ENCODE peak calls at places on chromosomes 1 and 21, in nine cellular contexts. Q is left lung, O is neural progenitor cell, Y is lower lobe of right lung, D is stomach, K is left ventricle myocardium inferior, X is astrocyte, W is ascending aorta, V is uterus. I is an unnamed sample. For H3K9me3, the result is how much of the 10 kb centered on the place peaks cover.

GRCh38 chr21:37582613-37583012 is 216.0 kb downstream of the DYRK1A start:
- DNase-seq in V (peak), W (no peak), Y (no peak), X (peak), O (peak), K (no peak), D (no peak), Q (no peak), I (peak)

GRCh38 chr1:214634267-214634666 is 31.3 kb downstream of the CENPF start:
- DNase-seq in X (no peak), V (no peak), Y (no peak), D (no peak), Q (no peak), W (no peak), O (no peak), K (no peak), I (no peak)

GRCh38 chr1:212916395-212917133 is 33.8 kb upstream of the VASH2 start:
- DNase-seq in W (no peak), O (peak), Y (peak), V (peak), X (peak), D (peak), Q (peak), K (peak), I (no peak)

GRCh38 chr1:204842892-204843291 is 27.8 kb upstream of the NFASC start:
- DNase-seq in Q (no peak), V (no peak), O (no peak), Y (no peak), D (no peak), K (no peak), X (peak), W (no peak), I (no peak)

GRCh38 chr1:87404306-87404705 is 75.6 kb downstream of the LMO4 start:
- DNase-seq in K (no peak), Y (no peak), X (no peak), Q (no peak), W (no peak), D (no peak), O (no peak), V (no peak), I (no peak)

GRCh38 chr21:26394341-26394740 is 178.7 kb downstream of the CYYR1 start:
- DNase-seq in D (no peak), X (peak), Q (no peak), W (no peak), K (no peak), V (no peak), Y (no peak), O (no peak), I (no peak)

GRCh38 chr1:91872560-91873081 is 13.3 kb downstream of the TGFBR3 start:
- DNase-seq in Q (no peak), X (peak), K (no peak), V (no peak), O (no peak), W (no peak), Y (no peak), D (no peak), I (no peak)

GRCh38 chr1:222034790-222035189 is 292.9 kb upstream of the DUSP10 start:
- DNase-seq in X (peak), O (no peak), Q (no peak), Y (no peak), W (no peak), V (no peak), K (no peak), D (no peak), I (no peak)

GRCh38 chr1:195745170-195746009 is 862.9 kb downstream of the KCNT2 start:
- DNase-seq in X (no peak), D (no peak), Q (no peak), K (no peak), O (no peak), W (no peak), Y (no peak), V (no peak), I (no peak)

GRCh38 chr1:156608036-156608674 is 6.9 kb upstream of the GPATCH4 start:
- DNase-seq in X (peak), Y (no peak), K (no peak), O (peak), D (peak), V (peak), W (no peak), Q (no peak), I (no peak)

GRCh38 chr1:231420299-231420958 is 1.7 kb downstream of the EGLN1 start:
- DNase-seq in Q (no peak), O (peak), V (no peak), D (no peak), Y (no peak), W (no peak), K (no peak), X (peak), I (no peak)

GRCh38 chr1:978069-978834 is 3.6 kb downstream of the PERM1 start:
- DNase-seq in Q (no peak), K (no peak), Y (no peak), X (no peak), V (no peak), O (no peak), W (no peak), D (no peak), I (peak)

GRCh38 chr1:178726545-178726944 is 1.5 kb downstream of the RALGPS2 start:
- DNase-seq in Y (no peak), D (no peak), X (no peak), K (no peak), W (no peak), V (no peak), O (no peak), Q (no peak), I (no peak)

GRCh38 chr21:41927727-41928409 is 25.9 kb downstream of the C2CD2 start:
- DNase-seq in O (no peak), V (no peak), D (no peak), K (no peak), X (no peak), W (no peak), Y (no peak), Q (peak), I (no peak)

GRCh38 chr21:41926807-41927171 is 27.0 kb downstream of the C2CD2 start:
- DNase-seq in D (no peak), Y (no peak), V (no peak), W (no peak), O (no peak), Q (no peak), X (no peak), K (no peak), I (no peak)

GRCh38 chr21:41923641-41924342 is 30.0 kb downstream of the C2CD2 start:
- DNase-seq in Q (no peak), K (peak), O (no peak), V (peak), X (peak), D (no peak), W (no peak), Y (no peak), I (no peak)

GRCh38 chr21:41924355-41924754 is 29.5 kb downstream of the C2CD2 start:
- DNase-seq in Y (no peak), D (no peak), Q (no peak), K (no peak), O (no peak), X (peak), W (no peak), V (no peak), I (no peak)

GRCh38 chr21:41926068-41926806 is 27.6 kb downstream of the C2CD2 start:
- DNase-seq in Y (no peak), W (no peak), Q (peak), K (no peak), O (no peak), D (peak), V (no peak), X (peak), I (peak)
- H3K4me3 ChIP-seq in Y (peak), W (peak), Q (peak), K (peak), O (no peak), D (peak), V (peak), X (peak), I (peak)

GRCh38 chr1:73306899-73307555 is 890.9 kb downstream of the LRRIQ3 start:
- DNase-seq in D (no peak), X (no peak), K (no peak), O (no peak), W (no peak), Q (no peak), Y (no peak), V (no peak), I (no peak)
- H3K9me3 ChIP-seq in D (under half), X (under half), K (under half), O (under half), W (under half), Q (under half), Y (under half), V (under half), I (under half)

GRCh38 chr1:39637301-39637700 is 2.1 kb downstream of the HEYL start:
- DNase-seq in D (no peak), X (no peak), Q (no peak), V (no peak), K (no peak), Y (no peak), O (no peak), W (no peak), I (no peak)
- H3K4me3 ChIP-seq in D (no peak), X (no peak), Q (no peak), V (peak), K (peak), Y (peak), O (no peak), W (peak), I (no peak)

DNA sequence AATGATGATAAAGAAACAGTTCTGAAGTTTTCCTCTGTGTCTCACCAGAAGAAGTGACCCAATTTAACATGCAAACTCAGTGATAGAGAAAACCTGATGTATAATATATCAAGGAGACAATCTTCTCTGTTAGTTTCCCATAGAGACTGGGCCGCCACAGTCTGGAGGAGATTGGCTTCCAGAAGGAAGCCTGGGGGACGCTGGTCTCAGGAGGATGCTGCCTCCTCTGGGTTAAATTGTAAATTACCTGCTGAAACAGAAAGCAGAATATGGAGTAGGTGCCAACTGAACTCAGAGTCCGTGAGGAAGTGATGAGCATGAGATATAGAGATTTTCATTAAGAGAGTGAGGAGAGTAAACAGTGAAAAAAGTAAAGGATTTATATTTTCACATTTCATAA is 15.8 kb downstream of the OR14I1 start:
- DNase-seq in Q (no peak), Y (no peak), D (no peak), K (no peak), O (no peak), W (no peak), X (no peak), V (no peak), I (no peak)
- H3K9me3 ChIP-seq in Q (under half), Y (under half), D (under half), K (under half), O (under half), W (under half), X (under half), V (under half), I (under half)

DNA sequence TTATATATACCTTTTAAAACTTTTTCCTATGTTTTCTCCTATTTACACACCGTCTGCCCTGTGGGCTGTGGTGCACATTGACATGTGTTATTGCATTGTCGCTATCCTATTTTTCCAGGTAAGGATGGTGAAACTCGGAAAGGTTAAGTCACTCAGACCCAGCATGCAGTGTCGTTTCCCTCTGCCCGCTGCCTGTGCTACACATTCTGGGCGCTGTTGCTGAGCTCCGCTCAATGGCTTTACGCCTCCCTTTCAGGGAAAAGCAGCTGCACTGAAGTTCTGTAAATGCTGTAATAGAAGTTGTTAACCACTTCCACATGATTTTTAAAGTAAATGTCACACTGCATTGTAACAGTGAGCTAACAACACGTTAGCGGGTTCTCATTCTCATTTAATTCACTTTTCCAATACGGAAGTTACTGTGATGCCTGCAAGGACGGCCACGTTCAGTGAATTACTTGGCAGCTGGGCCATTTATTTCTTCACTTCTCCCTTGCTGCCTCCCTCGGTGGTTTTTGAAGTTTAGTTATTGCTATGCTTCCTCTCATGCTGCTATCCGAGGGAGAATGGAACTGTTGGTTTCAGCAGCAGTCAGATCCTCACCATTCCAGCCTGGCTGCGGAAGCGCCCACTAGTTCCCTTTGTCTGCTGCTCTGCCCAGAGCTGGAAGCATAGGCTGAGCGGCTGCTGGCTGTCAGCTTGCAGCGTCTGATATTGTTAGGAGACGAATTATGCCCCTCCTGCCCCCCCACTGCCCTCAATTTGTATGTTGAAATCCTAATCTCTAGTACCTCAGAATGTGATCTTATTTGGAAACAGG is 288.7 kb downstream of the SPATA17 start:
- DNase-seq in Y (no peak), V (no peak), X (peak), W (no peak), D (no peak), K (no peak), O (peak), Q (no peak), I (no peak)
- H3K4me3 ChIP-seq in Y (no peak), V (no peak), X (no peak), W (no peak), D (no peak), K (no peak), O (no peak), Q (no peak), I (no peak)

GRCh38 chr21:23687154-23687553 is 1920.1 kb downstream of the MRPL39 start:
- DNase-seq in Y (no peak), O (no peak), Q (no peak), D (no peak), V (no peak), X (no peak), K (no peak), W (no peak), I (no peak)
- H3K9me3 ChIP-seq in Y (under half), O (under half), Q (under half), D (under half), V (under half), X (under half), K (under half), W (under half), I (half or more)

GRCh38 chr1:15523922-15524282 is at the start of gene CASP9:
- DNase-seq in O (no peak), V (no peak), K (no peak), D (no peak), W (no peak), X (no peak), Q (no peak), Y (no peak), I (no peak)

GRCh38 chr1:15524283-15525042 is 448 bp upstream of the CASP9 start:
- DNase-seq in D (peak), X (peak), K (peak), W (peak), V (peak), O (peak), Y (peak), Q (peak), I (peak)

GRCh38 chr1:15525043-15525958 is 1.3 kb upstream of the CASP9 start:
- DNase-seq in Y (peak), V (peak), D (no peak), W (peak), O (peak), K (peak), X (no peak), Q (no peak), I (no peak)

GRCh38 chr1:15522551-15522950 is 1.5 kb downstream of the CASP9 start:
- DNase-seq in Y (no peak), V (no peak), W (no peak), D (peak), K (no peak), O (no peak), Q (no peak), X (no peak), I (no peak)

GRCh38 chr1:15523104-15523921 is 702 bp downstream of the CASP9 start:
- DNase-seq in D (peak), O (no peak), W (no peak), Q (no peak), X (peak), Y (no peak), V (no peak), K (no peak), I (peak)
- H3K4me3 ChIP-seq in D (peak), O (peak), W (peak), Q (peak), X (peak), Y (peak), V (peak), K (peak), I (peak)

DNA sequence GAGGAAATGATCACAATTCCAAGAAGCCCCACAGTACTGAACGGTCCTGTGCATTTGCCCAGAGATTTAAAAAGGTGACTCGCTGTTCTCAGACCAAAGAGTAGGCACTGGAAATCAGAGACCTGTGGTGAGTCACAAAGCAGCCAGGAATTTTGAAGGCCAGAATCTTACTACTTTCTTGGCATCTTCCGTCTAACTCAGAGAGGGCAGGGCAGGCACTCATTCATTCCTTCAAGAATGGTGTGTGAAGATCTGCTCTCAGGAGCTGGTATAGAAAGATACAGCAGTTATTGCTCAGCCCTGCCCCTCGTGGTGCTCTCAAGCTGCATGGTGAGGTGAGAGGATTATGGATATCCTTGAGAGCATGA is 57.9 kb downstream of the BRINP2 start:
- DNase-seq in K (no peak), X (peak), W (no peak), O (no peak), Y (no peak), V (no peak), Q (no peak), D (no peak), I (no peak)
- H3K9me3 ChIP-seq in K (under half), X (under half), W (under half), O (under half), Y (under half), V (under half), Q (under half), D (under half), I (under half)